ENCODE peak calls at places on chromosomes 3 and 15, in seven cellular contexts. C, Y, P, N, S, W and U are unnamed samples.
A peak's percentile ranks its signal among the peaks of the same experiment; 100 is the strongest.

GRCh38 chr3:117036259-117036799 is 326.8 kb downstream of the TUSC7 start:
- DNase-seq in S (no peak), C (no peak), W (peak; percentile 32), P (no peak), N (no peak), Y (no peak), U (peak; percentile 83)

GRCh38 chr15:48202068-48202467 is 4.0 kb upstream of the SLC12A1 start:
- DNase-seq in W (no peak), N (no peak), S (no peak), C (no peak), P (no peak), Y (no peak), U (no peak)

GRCh38 chr3:64161481-64161952 is 63.7 kb downstream of the PRICKLE2 start:
- DNase-seq in N (no peak), Y (no peak), P (no peak), W (no peak), S (peak; percentile 25), C (no peak), U (no peak)

GRCh38 chr15:74788716-74789151 is 6.9 kb downstream of the CSK start:
- DNase-seq in P (no peak), C (no peak), Y (no peak), N (no peak), W (no peak), S (peak; percentile 78), U (no peak)

GRCh38 chr3:122100591-122101491 is 45.7 kb downstream of the CD86 start:
- DNase-seq in N (no peak), C (no peak), P (no peak), S (peak; percentile 35), W (no peak), Y (no peak), U (peak; percentile 11)

GRCh38 chr3:23712656-23713559 is 92.8 kb upstream of the UBE2E1 start:
- DNase-seq in N (no peak), Y (peak; percentile 91), C (no peak), W (no peak), S (no peak), P (peak; percentile 52), U (peak; percentile 90)

GRCh38 chr3:46359748-46360509 is 6.0 kb downstream of the CCR2 start:
- DNase-seq in W (no peak), C (no peak), P (no peak), S (no peak), Y (no peak), N (no peak), U (peak; percentile 15)

GRCh38 chr3:184944221-184944620 is 132.3 kb downstream of the VPS8 start:
- DNase-seq in Y (no peak), N (no peak), S (no peak), W (no peak), P (no peak), C (no peak), U (no peak)

GRCh38 chr3:192409838-192410683 is 317.3 kb downstream of the FGF12 start:
- DNase-seq in W (no peak), C (no peak), Y (peak; percentile 81), P (peak; percentile 52), N (no peak), S (peak; percentile 43), U (no peak)

GRCh38 chr15:70098461-70099166 is 897 bp upstream of the TLE3 start:
- DNase-seq in N (peak; percentile 70), S (no peak), Y (peak; percentile 89), P (peak; percentile 67), C (peak; percentile 88), W (peak; percentile 53), U (no peak)

GRCh38 chr3:111850481-111850880 is 8.6 kb upstream of the PHLDB2 start:
- DNase-seq in Y (no peak), N (no peak), P (no peak), S (no peak), C (no peak), W (no peak), U (peak; percentile 96)

GRCh38 chr15:101276501-101277037 is 716 bp downstream of the SELENOS start:
- DNase-seq in S (peak; percentile 48), W (no peak), C (no peak), P (no peak), Y (peak; percentile 60), N (no peak), U (peak; percentile 51)

GRCh38 chr15:76177491-76178040 is 117.8 kb downstream of the TMEM266 start:
- DNase-seq in N (no peak), P (no peak), Y (no peak), S (no peak), C (peak; percentile 81), W (no peak), U (peak; percentile 74)

GRCh38 chr15:92909131-92909781 is 9.1 kb downstream of the CHD2 start:
- DNase-seq in S (no peak), N (no peak), Y (no peak), P (no peak), C (peak; percentile 54), W (no peak), U (peak; percentile 78)

GRCh38 chr3:159781867-159782266 is 206.8 kb upstream of the IL12A start:
- DNase-seq in C (no peak), S (no peak), W (no peak), N (no peak), P (no peak), Y (no peak), U (no peak)

GRCh38 chr3:187293514-187293870 is 2.0 kb upstream of the MASP1 start:
- DNase-seq in P (no peak), W (no peak), Y (no peak), S (no peak), C (no peak), N (no peak), U (no peak)

GRCh38 chr3:16496408-16497222 is 16.9 kb downstream of the RFTN1 start:
- DNase-seq in P (no peak), N (no peak), S (no peak), W (no peak), C (no peak), Y (no peak), U (peak; percentile 37)

GRCh38 chr15:46502668-46503067 is 867.8 kb downstream of the SQOR start:
- DNase-seq in C (no peak), P (no peak), W (no peak), S (no peak), N (no peak), Y (no peak), U (no peak)

GRCh38 chr3:158456114-158456513 is 114.9 kb upstream of the MLF1 start:
- DNase-seq in W (no peak), S (no peak), P (no peak), Y (no peak), N (no peak), C (no peak), U (no peak)

GRCh38 chr3:31980530-31981205 is 394 bp downstream of the OSBPL10 start:
- DNase-seq in W (peak; percentile 75), C (peak; percentile 79), Y (peak; percentile 92), P (peak; percentile 69), N (peak; percentile 87), S (peak; percentile 34), U (peak; percentile 28)
- TF ChIP-seq CTCF in W (no peak), C (no peak), Y (peak; percentile 50), P (no peak), N (no peak), S (no peak), U (no peak)

DNA sequence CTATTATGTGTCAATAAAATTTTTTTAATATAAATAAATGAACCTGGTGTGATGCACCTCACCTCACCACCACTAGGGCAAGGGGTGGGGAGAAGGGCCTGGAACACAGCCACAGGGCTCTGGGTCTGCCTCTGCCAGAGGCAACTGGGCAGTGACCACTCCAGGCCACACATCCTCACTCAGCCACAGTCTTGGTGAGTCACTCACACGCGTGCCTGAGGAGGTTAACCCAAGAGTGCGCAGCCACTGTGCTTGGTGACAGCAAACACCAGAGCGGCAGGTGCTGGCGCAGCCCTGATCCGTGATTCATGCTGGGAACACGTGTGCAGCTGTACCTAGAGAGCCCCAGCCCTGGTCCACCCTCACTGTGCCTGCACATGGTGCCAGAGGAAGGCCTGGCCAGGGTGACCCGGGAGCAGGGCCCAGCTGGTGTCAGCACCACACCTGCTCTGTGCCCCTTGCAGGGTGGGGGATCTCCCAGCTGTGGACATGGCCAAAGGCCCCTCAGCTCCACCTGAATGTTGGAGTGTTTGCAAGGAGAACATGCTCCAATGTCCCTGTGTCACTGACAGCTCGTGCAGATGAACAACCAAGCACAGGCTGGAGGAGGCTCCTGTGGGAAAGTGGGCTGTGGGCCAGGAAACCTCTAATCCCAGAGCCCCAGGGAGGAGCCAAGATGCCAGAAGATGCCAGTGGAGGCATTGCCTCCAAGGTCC is 2.1 kb downstream of the SLC41A3 start:
- DNase-seq in P (no peak), C (no peak), Y (peak; percentile 55), W (no peak), N (no peak), S (no peak), U (peak; percentile 31)
- TF ChIP-seq CTCF in P (peak; percentile 22), C (no peak), Y (peak; percentile 61), W (peak; percentile 27), N (peak; percentile 32), S (no peak), U (peak; percentile 43)

GRCh38 chr3:169071003-169071402 is 592.5 kb downstream of the MECOM start:
- DNase-seq in Y (no peak), C (no peak), N (no peak), S (no peak), W (no peak), P (no peak), U (peak; percentile 39)
- TF ChIP-seq CTCF in Y (no peak), C (no peak), N (no peak), S (no peak), W (no peak), P (no peak), U (no peak)

GRCh38 chr3:115086379-115086778 is 60.7 kb downstream of the ZBTB20 start:
- DNase-seq in S (no peak), P (no peak), N (no peak), Y (no peak), W (no peak), C (no peak), U (no peak)

GRCh38 chr3:115087512-115087911 is 59.6 kb downstream of the ZBTB20 start:
- DNase-seq in Y (no peak), N (no peak), W (no peak), P (no peak), S (no peak), C (no peak), U (no peak)

GRCh38 chr3:115081444-115081843 is 65.6 kb downstream of the ZBTB20 start:
- DNase-seq in W (no peak), Y (no peak), C (no peak), P (no peak), S (no peak), N (no peak), U (no peak)

GRCh38 chr3:115084686-115085085 is 62.4 kb downstream of the ZBTB20 start:
- DNase-seq in W (no peak), N (no peak), Y (no peak), C (no peak), S (no peak), P (no peak), U (no peak)

GRCh38 chr3:115085197-115085865 is 61.8 kb downstream of the ZBTB20 start:
- DNase-seq in P (no peak), Y (no peak), N (no peak), C (no peak), W (no peak), S (no peak), U (peak; percentile 26)
- TF ChIP-seq CTCF in P (peak; percentile 48), Y (peak; percentile 75), N (no peak), C (no peak), W (no peak), S (no peak), U (peak; percentile 55)

GRCh38 chr3:196632033-196632751 is 7.3 kb upstream of the NRROS start:
- DNase-seq in Y (peak; percentile 97), W (peak; percentile 89), N (peak; percentile 94), S (peak; percentile 86), C (no peak), P (peak; percentile 87), U (peak; percentile 58)
- TF ChIP-seq CTCF in Y (peak; percentile 19), W (peak; percentile 24), N (peak; percentile 45), S (peak; percentile 44), C (no peak), P (no peak), U (peak; percentile 33)

GRCh38 chr15:79310985-79311900 is at the start of gene TMED3:
- DNase-seq in N (peak; percentile 87), Y (peak; percentile 93), S (peak; percentile 98), C (no peak), W (peak; percentile 79), P (peak; percentile 85), U (peak; percentile 81)
- TF ChIP-seq CTCF in N (peak; percentile 22), Y (peak; percentile 65), S (peak; percentile 28), C (no peak), W (no peak), P (peak; percentile 24), U (peak; percentile 28)